ENCODE peak calls at places on chromosomes 5 and 9, in nine cellular contexts. M is brain microvascular endothelial cell; F is CD8-positive, alpha-beta T cell; X is foreskin keratinocyte; U is IMR-90; W is spleen; J is CD4-positive, alpha-beta T cell; A is HepG2; N is lung. L is an unnamed sample.

GRCh38 chr9:614421-614820 is 227.1 kb upstream of the DMRT1 start:
- DNase-seq in F (no peak), W (no peak), M (no peak), N (no peak), U (no peak), A (peak; percentile 65), X (no peak), J (no peak), L (no peak)

GRCh38 chr5:150272531-150272930 is 17.0 kb downstream of the CAMK2A start:
- DNase-seq in W (no peak), N (no peak), A (peak; percentile 55), F (no peak), X (no peak), J (no peak), M (peak; percentile 46), U (peak; percentile 52), L (no peak)

GRCh38 chr5:3036041-3036440 is 284.6 kb upstream of the IRX2 start:
- DNase-seq in J (no peak), A (no peak), X (no peak), N (no peak), W (peak; percentile 41), U (no peak), M (no peak), F (no peak), L (no peak)

GRCh38 chr5:96933764-96934163 is 2.1 kb upstream of the LNPEP start:
- DNase-seq in U (no peak), N (no peak), F (no peak), X (no peak), M (no peak), A (no peak), W (no peak), J (no peak), L (no peak)

GRCh38 chr5:112824197-112824596 is 36.9 kb upstream of the SRP19 start:
- DNase-seq in A (no peak), W (no peak), N (no peak), M (no peak), J (no peak), X (no peak), F (no peak), U (no peak), L (no peak)

GRCh38 chr9:28951945-28952344 is 1378.7 kb upstream of the C9orf72 start:
- DNase-seq in W (no peak), U (no peak), N (no peak), F (no peak), A (peak; percentile 4), M (no peak), X (no peak), J (no peak), L (no peak)

GRCh38 chr5:67672633-67673032 is 476.0 kb upstream of the CD180 start:
- DNase-seq in F (no peak), M (peak; percentile 33), U (no peak), A (no peak), N (no peak), W (no peak), X (peak; percentile 6), J (no peak), L (peak; percentile 10)

GRCh38 chr9:21455320-21455719 is 15.1 kb downstream of the IFNA1 start:
- DNase-seq in F (no peak), N (no peak), U (peak; percentile 25), X (no peak), A (peak; percentile 17), J (no peak), M (peak; percentile 11), W (no peak), L (no peak)

GRCh38 chr5:159877894-159878448 is 38.3 kb upstream of the ADRA1B start:
- DNase-seq in W (no peak), F (no peak), X (no peak), J (no peak), M (no peak), A (no peak), U (no peak), N (peak; percentile 70), L (no peak)

GRCh38 chr9:128554155-128554862 is 1.9 kb downstream of the SPTAN1 start:
- DNase-seq in X (peak; percentile 66), N (peak; percentile 68), W (no peak), F (no peak), M (peak; percentile 94), A (peak; percentile 85), J (peak; percentile 8), U (peak; percentile 93), L (peak; percentile 23)

GRCh38 chr9:570187-570586 is 271.3 kb upstream of the DMRT1 start:
- DNase-seq in A (no peak), W (no peak), M (no peak), X (no peak), U (no peak), N (no peak), J (no peak), F (no peak), L (no peak)

GRCh38 chr9:119026120-119026519 is 343.1 kb downstream of the BRINP1 start:
- DNase-seq in A (no peak), F (no peak), N (peak; percentile 33), U (no peak), J (no peak), X (no peak), M (no peak), W (no peak), L (no peak)

GRCh38 chr9:4666042-4666699 is at the start of gene SPATA6L:
- DNase-seq in M (no peak), W (peak; percentile 91), F (peak; percentile 66), A (peak; percentile 11), X (no peak), U (peak; percentile 45), J (peak; percentile 17), N (peak; percentile 83), L (peak; percentile 68)

GRCh38 chr9:90813011-90813410 is 11.4 kb downstream of the SYK start:
- DNase-seq in M (no peak), W (no peak), U (no peak), X (no peak), A (no peak), J (no peak), F (no peak), N (no peak), L (no peak)

GRCh38 chr5:179307931-179308471 is 37.3 kb downstream of the ADAMTS2 start:
- DNase-seq in M (no peak), J (no peak), X (no peak), W (peak; percentile 72), F (no peak), U (no peak), N (no peak), A (no peak), L (no peak)

GRCh38 chr5:149048806-149049205 is 14.1 kb downstream of the SH3TC2 start:
- DNase-seq in X (no peak), M (no peak), J (no peak), U (no peak), A (no peak), W (no peak), F (no peak), N (no peak), L (no peak)

GRCh38 chr5:94337617-94338016 is 280.8 kb downstream of the KIAA0825 start:
- DNase-seq in U (no peak), F (no peak), M (no peak), A (no peak), N (no peak), W (no peak), J (no peak), X (no peak), L (no peak)

GRCh38 chr5:98986556-98986955 is 57.7 kb upstream of the CHD1 start:
- DNase-seq in J (no peak), A (no peak), W (no peak), N (no peak), M (no peak), X (no peak), U (no peak), F (no peak), L (no peak)

GRCh38 chr5:98992552-98992951 is 63.7 kb upstream of the CHD1 start:
- DNase-seq in W (no peak), N (no peak), X (no peak), F (no peak), J (no peak), A (no peak), U (no peak), M (no peak), L (no peak)

GRCh38 chr5:98993512-98993911 is 64.7 kb upstream of the CHD1 start:
- DNase-seq in X (no peak), F (no peak), M (no peak), U (no peak), J (no peak), W (no peak), N (no peak), A (no peak), L (no peak)

GRCh38 chr5:98994636-98995035 is 65.8 kb upstream of the CHD1 start:
- DNase-seq in U (no peak), N (no peak), A (no peak), W (no peak), M (no peak), J (no peak), X (no peak), F (no peak), L (no peak)

GRCh38 chr5:98989723-98990122 is 60.9 kb upstream of the CHD1 start:
- DNase-seq in A (no peak), J (no peak), X (no peak), U (no peak), M (no peak), N (no peak), F (no peak), W (no peak), L (no peak)
- TF ChIP-seq CTCF in A (no peak), J (no peak), X (no peak), U (no peak), M (no peak), N (no peak), F (no peak), W (no peak), L (no peak)

DNA sequence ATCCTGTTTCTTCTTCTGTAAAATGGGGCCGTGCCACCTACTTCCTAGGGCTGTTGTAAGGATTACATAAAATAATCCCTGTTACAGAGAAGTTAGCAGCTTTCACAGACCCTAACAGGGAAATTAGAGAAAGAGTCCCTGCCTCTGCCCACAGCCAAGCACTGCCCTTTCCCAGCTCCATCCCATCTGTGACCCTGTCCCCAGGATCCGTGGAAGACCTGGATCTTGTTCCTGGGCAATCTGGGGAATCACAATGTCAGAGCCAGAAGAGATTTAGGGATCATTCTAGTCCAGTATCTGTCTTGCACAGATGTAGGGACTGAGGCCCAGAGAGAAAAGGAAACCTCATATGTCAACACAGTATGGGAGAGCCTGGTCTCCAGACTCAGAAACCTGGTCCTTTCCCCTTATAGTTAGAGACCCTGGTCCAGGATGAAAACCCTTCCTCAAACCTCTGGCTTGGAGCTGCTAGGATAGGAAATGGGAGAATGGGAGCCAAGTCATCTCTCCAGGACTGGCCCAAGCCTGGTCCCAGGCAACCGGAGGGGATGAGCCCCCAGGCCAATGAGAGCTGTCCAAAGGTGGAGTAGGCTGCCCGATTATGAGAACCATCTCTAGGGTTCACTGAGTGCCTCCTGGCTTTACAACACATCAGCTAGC is 12.5 kb downstream of the LHX6 start:
- DNase-seq in X (no peak), J (no peak), F (no peak), U (no peak), N (no peak), M (no peak), W (no peak), A (no peak), L (no peak)
- H3K27me3 ChIP-seq in X (peaks cover 100% of the 10 kb centered on the region), J (peaks cover 81% of the 10 kb centered on the region), F (peaks cover 37% of the 10 kb centered on the region), U (peaks cover 93% of the 10 kb centered on the region), N (no peaks in the 10 kb centered on the region), M (peaks cover 100% of the 10 kb centered on the region), W (peaks cover 75% of the 10 kb centered on the region), A (peaks cover 58% of the 10 kb centered on the region), L (peaks cover 13% of the 10 kb centered on the region)

GRCh38 chr5:115549154-115549553 is 4.6 kb upstream of the FEM1C start:
- DNase-seq in J (no peak), M (no peak), W (no peak), N (no peak), U (peak; percentile 19), A (peak; percentile 45), F (no peak), X (no peak), L (peak; percentile 34)
- TF ChIP-seq CTCF in J (no peak), M (peak; percentile 66), W (peak; percentile 19), N (no peak), U (peak; percentile 40), A (peak; percentile 73), F (no peak), X (peak; percentile 59), L (peak; percentile 54)

GRCh38 chr9:37039065-37039464 is 5.0 kb upstream of the PAX5 start:
- DNase-seq in U (no peak), J (no peak), X (no peak), A (no peak), M (no peak), W (no peak), F (no peak), N (no peak), L (no peak)
- H3K27me3 ChIP-seq in U (peaks cover 88% of the 10 kb centered on the region), J (peaks cover 68% of the 10 kb centered on the region), X (peaks cover 98% of the 10 kb centered on the region), A (peaks cover 52% of the 10 kb centered on the region), M (peaks cover 84% of the 10 kb centered on the region), W (peaks cover 48% of the 10 kb centered on the region), F (peaks cover 50% of the 10 kb centered on the region), N (peaks cover 8% of the 10 kb centered on the region), L (no peaks in the 10 kb centered on the region)

L was measured in GM06990.